ENCODE peak calls at places on chromosomes 6 and 20, in seven cellular contexts. L is cardiac muscle cell; P is heart left ventricle; V is ovary; A is heart right ventricle; N is GM23338; K is CD8-positive, alpha-beta T cell. Q is an unnamed sample. For H3K36me3, the result is how much of the 10 kb centered on the place peaks cover.

GRCh38 chr6:112933947-112934346 is 586.8 kb downstream of the RFPL4B start:
- DNase-seq in L (no peak), N (no peak), P (no peak), A (no peak), K (no peak), V (no peak), Q (no peak)

GRCh38 chr6:137728386-137729349 is 138.4 kb upstream of the TNFAIP3 start:
- DNase-seq in V (no peak), P (no peak), A (peak), L (peak), N (no peak), K (no peak), Q (no peak)

GRCh38 chr6:135871878-135872277 is 20.4 kb downstream of the PDE7B start:
- DNase-seq in N (no peak), V (no peak), L (peak), A (no peak), P (no peak), K (no peak), Q (no peak)

GRCh38 chr6:154613137-154613676 is 102.7 kb upstream of the CNKSR3 start:
- DNase-seq in V (no peak), L (peak), K (no peak), N (no peak), A (no peak), P (no peak), Q (no peak)

GRCh38 chr6:76422814-76423213 is 350.4 kb upstream of the IMPG1 start:
- DNase-seq in V (no peak), P (no peak), K (no peak), A (no peak), N (peak), L (no peak), Q (no peak)

GRCh38 chr20:59948828-59949720 is 8.9 kb downstream of the FAM217B start:
- DNase-seq in L (peak), N (peak), V (no peak), K (no peak), P (no peak), A (peak), Q (no peak)

GRCh38 chr6:160278311-160278710 is 19.7 kb upstream of the SLC22A2 start:
- DNase-seq in V (no peak), P (no peak), K (no peak), L (no peak), N (no peak), A (no peak), Q (no peak)

GRCh38 chr20:25089662-25090061 is 7.7 kb upstream of the VSX1 start:
- DNase-seq in V (no peak), A (no peak), N (no peak), P (no peak), K (no peak), L (no peak), Q (no peak)

GRCh38 chr6:3252369-3252768 is 6.4 kb upstream of the PSMG4 start:
- DNase-seq in A (no peak), N (no peak), V (no peak), L (no peak), K (no peak), P (no peak), Q (no peak)

GRCh38 chr6:31940256-31940664 is 5.6 kb upstream of the CFB start:
- DNase-seq in N (peak), V (no peak), L (no peak), K (no peak), A (no peak), P (no peak), Q (no peak)

GRCh38 chr20:22559711-22560305 is 24.6 kb downstream of the FOXA2 start:
- DNase-seq in L (no peak), K (no peak), V (no peak), A (no peak), P (no peak), N (no peak), Q (no peak)

GRCh38 chr6:141956046-141956761 is 176.5 kb upstream of the GJE1 start:
- DNase-seq in N (no peak), V (no peak), A (peak), L (peak), K (no peak), P (no peak), Q (no peak)

GRCh38 chr20:61127311-61128044 is 124.6 kb upstream of the CDH4 start:
- DNase-seq in N (no peak), K (no peak), L (no peak), P (no peak), V (no peak), A (no peak), Q (no peak)

GRCh38 chr6:45376310-45377040 is 1.3 kb downstream of the SUPT3H start:
- DNase-seq in P (no peak), V (no peak), L (peak), K (no peak), N (peak), A (no peak), Q (no peak)

GRCh38 chr6:133887478-133887877 is 1.4 kb upstream of the TCF21 start:
- DNase-seq in P (no peak), K (no peak), N (no peak), V (no peak), L (no peak), A (no peak), Q (no peak)

GRCh38 chr6:5173862-5174643 is 86.7 kb downstream of the LYRM4 start:
- DNase-seq in K (peak), A (peak), N (peak), V (no peak), P (no peak), L (no peak), Q (no peak)

GRCh38 chr6:9516207-9516606 is 898.7 kb downstream of the TFAP2A start:
- DNase-seq in N (peak), V (no peak), A (no peak), P (no peak), L (peak), K (no peak), Q (no peak)

GRCh38 chr20:63750807-63751470 is 11.4 kb downstream of the SLC2A4RG start:
- DNase-seq in N (peak), P (no peak), L (no peak), K (peak), V (no peak), A (no peak), Q (no peak)

GRCh38 chr6:4732691-4733315 is 43.4 kb upstream of the CDYL start:
- DNase-seq in L (peak), N (peak), A (peak), V (peak), K (no peak), P (peak), Q (no peak)

GRCh38 chr6:167513763-167514162 is 188.9 kb downstream of the TTLL2 start:
- DNase-seq in K (no peak), P (no peak), V (no peak), N (no peak), A (no peak), L (no peak), Q (no peak)

GRCh38 chr6:113968472-113968871 is 2.5 kb downstream of the HDAC2 start:
- DNase-seq in P (no peak), N (no peak), A (no peak), L (no peak), K (no peak), V (no peak), Q (no peak)

GRCh38 chr6:56804996-56805395 is 149.9 kb upstream of the BEND6 start:
- DNase-seq in N (no peak), V (no peak), P (no peak), A (no peak), L (peak), K (no peak), Q (no peak)

GRCh38 chr6:81241717-81242116 is 510.8 kb downstream of the TENT5A start:
- DNase-seq in P (no peak), K (no peak), V (no peak), L (peak), N (peak), A (no peak), Q (no peak)

GRCh38 chr20:40812415-40813212 is 123.6 kb upstream of the MAFB start:
- DNase-seq in N (no peak), L (no peak), V (no peak), K (no peak), A (no peak), P (no peak), Q (no peak)

GRCh38 chr20:48786916-48787676 is 40.7 kb downstream of the PREX1 start:
- DNase-seq in L (no peak), K (no peak), V (no peak), N (no peak), P (no peak), A (no peak), Q (no peak)

GRCh38 chr20:3673551-3674070 is 8.2 kb downstream of the ADAM33 start:
- DNase-seq in A (no peak), L (no peak), N (peak), K (no peak), V (peak), P (no peak), Q (no peak)

GRCh38 chr6:43628392-43629103 is 516 bp downstream of the GTPBP2 start:
- DNase-seq in V (peak), P (peak), K (peak), L (peak), A (peak), N (peak), Q (peak)

GRCh38 chr6:11648889-11649288 is 111.3 kb downstream of the TMEM170B start:
- DNase-seq in A (no peak), P (no peak), K (no peak), L (no peak), V (no peak), N (no peak), Q (no peak)

GRCh38 chr6:170045563-170045960 is 245.3 kb downstream of the DLL1 start:
- DNase-seq in N (no peak), P (no peak), K (no peak), L (no peak), V (peak), A (no peak), Q (no peak)

GRCh38 chr6:159729598-159729997 is 2.3 kb downstream of the WTAP start:
- DNase-seq in V (no peak), P (no peak), L (peak), N (peak), K (no peak), A (no peak), Q (no peak)

GRCh38 chr6:56364482-56365313 is 117.3 kb upstream of the COL21A1 start:
- DNase-seq in V (no peak), P (no peak), A (no peak), N (no peak), L (peak), K (no peak), Q (no peak)

GRCh38 chr6:154410619-154411044 is 54.0 kb upstream of the IPCEF1 start:
- DNase-seq in A (peak), N (peak), P (peak), L (peak), K (no peak), V (peak), Q (no peak)

GRCh38 chr6:143187173-143187908 is 126.7 kb downstream of the AIG1 start:
- DNase-seq in A (peak), V (no peak), L (peak), K (no peak), N (no peak), P (peak), Q (no peak)

GRCh38 chr6:14401181-14401745 is 283.7 kb downstream of the CD83 start:
- DNase-seq in L (peak), N (no peak), A (no peak), K (no peak), P (no peak), V (no peak), Q (no peak)

GRCh38 chr6:140572129-140572528 is 1197.7 kb upstream of the CITED2 start:
- DNase-seq in A (no peak), L (peak), V (no peak), N (no peak), P (no peak), K (no peak), Q (no peak)

GRCh38 chr20:618980-619379 is 8.9 kb upstream of the TCF15 start:
- DNase-seq in P (no peak), K (no peak), A (no peak), L (no peak), V (no peak), N (no peak), Q (no peak)

GRCh38 chr20:38730167-38730988 is 6.1 kb downstream of the SLC32A1 start:
- DNase-seq in K (no peak), L (no peak), N (peak), V (no peak), P (no peak), A (no peak), Q (peak)

GRCh38 chr6:170206931-170207431 is 83.9 kb downstream of the DLL1 start:
- DNase-seq in P (no peak), V (no peak), A (no peak), L (no peak), K (peak), N (no peak), Q (no peak)

GRCh38 chr6:167474725-167475124 is 149.8 kb downstream of the TTLL2 start:
- DNase-seq in A (no peak), K (no peak), L (peak), N (no peak), P (no peak), V (no peak), Q (no peak)

DNA sequence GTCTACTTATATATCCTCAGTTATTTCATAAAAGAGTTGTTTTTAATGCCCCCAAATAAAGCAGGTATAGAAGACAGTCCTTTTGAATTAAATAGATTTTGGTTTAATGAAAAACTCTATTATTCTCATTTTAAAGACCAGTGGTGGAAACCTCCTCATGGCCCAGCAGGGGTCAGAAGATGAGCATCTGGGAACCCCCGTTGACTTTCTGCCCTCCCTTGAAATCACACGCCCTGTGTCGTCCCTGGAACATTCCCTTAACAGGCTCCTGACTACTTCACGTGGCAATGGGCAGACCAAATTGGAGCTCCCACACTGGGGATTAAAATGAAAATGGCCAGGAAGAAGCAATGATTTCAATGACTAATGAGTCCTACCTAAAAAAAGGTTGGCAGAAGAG is 220.9 kb downstream of the KIF16B start:
- DNase-seq in P (no peak), A (no peak), N (no peak), K (no peak), V (no peak), L (no peak), Q (no peak)
- TF ChIP-seq CTCF in P (no peak), A (no peak), N (no peak), K (no peak), V (no peak), L (no peak), Q (no peak)

GRCh38 chr6:89977808-89978748 is 83.8 kb downstream of the GJA10 start:
- DNase-seq in N (no peak), A (peak), L (peak), P (peak), V (no peak), K (no peak), Q (peak)

GRCh38 chr6:89976141-89977020 is 82.1 kb downstream of the GJA10 start:
- DNase-seq in N (no peak), K (no peak), P (no peak), A (no peak), V (no peak), L (no peak), Q (no peak)

GRCh38 chr6:89979473-89980119 is 85.3 kb downstream of the GJA10 start:
- DNase-seq in N (no peak), P (no peak), V (no peak), A (no peak), L (no peak), K (no peak), Q (no peak)

GRCh38 chr6:89978749-89979145 is 84.5 kb downstream of the GJA10 start:
- DNase-seq in P (no peak), A (no peak), V (no peak), K (no peak), L (no peak), N (peak), Q (no peak)

DNA sequence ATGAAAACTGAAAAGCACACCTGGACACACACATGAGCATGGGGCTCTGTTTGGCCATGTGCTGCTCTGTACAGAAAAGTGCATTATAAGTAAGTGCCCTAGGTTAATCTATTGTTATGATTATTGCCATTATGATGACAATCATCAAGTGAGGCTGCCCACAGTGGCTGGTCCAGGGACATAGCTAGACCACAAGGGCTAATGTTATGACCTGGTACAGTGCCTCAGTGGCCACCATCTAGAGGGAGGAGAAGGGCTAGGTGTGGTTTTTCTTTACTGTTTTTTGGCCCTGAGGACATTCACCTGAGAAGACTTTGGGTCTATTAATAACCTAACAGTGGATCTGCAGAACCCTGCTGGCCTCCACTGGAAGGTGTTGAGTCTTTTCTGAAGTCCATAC is 86.1 kb downstream of the GJA10 start:
- DNase-seq in N (no peak), P (no peak), L (no peak), A (no peak), V (no peak), K (no peak), Q (no peak)
- H3K36me3 ChIP-seq in N (under half), P (under half), L (under half), A (under half), V (under half), K (under half), Q (under half)

GRCh38 chr20:32970973-32971300 is 33.3 kb downstream of the SUN5 start:
- DNase-seq in K (no peak), N (no peak), P (peak), V (no peak), A (no peak), L (no peak), Q (no peak)
- H3K27ac ChIP-seq in K (peak), N (no peak), P (peak), V (no peak), A (no peak), L (peak), Q (no peak)

GRCh38 chr20:6636209-6637159 is 131.0 kb upstream of the BMP2 start:
- DNase-seq in V (no peak), L (peak), P (peak), K (no peak), N (peak), A (peak), Q (no peak)
- TF ChIP-seq CTCF in V (no peak), L (peak), P (peak), K (no peak), N (peak), A (peak), Q (peak)

Q was measured in WERI-Rb-1.